ENCODE peak calls at places on chromosome X, in seven cellular contexts. One of them, this sample, is unnamed.

GRCh38 chrX:153944800-153945150 is 332 bp upstream of the RENBP start:
- DNase-seq in Peyer's patch: no peak
- DNase-seq in Kasumi-1: no peak
- DNase-seq in heart left ventricle: no peak
- DNase-seq in GM04503: no peak
- DNase-seq in heart right ventricle: no peak
- DNase-seq in MCF 10A: no peak
- DNase-seq in this sample: no peak

GRCh38 chrX:103310592-103311400 is at the start of gene BEX2:
- DNase-seq in Peyer's patch: peak; percentile 88
- DNase-seq in MCF 10A: no peak
- DNase-seq in Kasumi-1: no peak
- DNase-seq in heart left ventricle: no peak
- DNase-seq in GM04503: no peak
- DNase-seq in heart right ventricle: peak; percentile 25
- DNase-seq in this sample: no peak

GRCh38 chrX:129618997-129619396 is 35.8 kb downstream of the APLN start:
- DNase-seq in Peyer's patch: no peak
- DNase-seq in heart left ventricle: peak; percentile 45
- DNase-seq in heart right ventricle: no peak
- DNase-seq in Kasumi-1: no peak
- DNase-seq in GM04503: no peak
- DNase-seq in MCF 10A: no peak
- DNase-seq in this sample: no peak

GRCh38 chrX:151359931-151360871 is 36.8 kb upstream of the VMA21 start:
- DNase-seq in Peyer's patch: no peak
- DNase-seq in heart left ventricle: no peak
- DNase-seq in Kasumi-1: peak; percentile 28
- DNase-seq in heart right ventricle: peak; percentile 30
- DNase-seq in MCF 10A: peak; percentile 39
- DNase-seq in GM04503: no peak
- DNase-seq in this sample: peak; percentile 37

GRCh38 chrX:12989456-12989855 is 14.5 kb downstream of the TMSB4X start:
- DNase-seq in Peyer's patch: no peak
- DNase-seq in heart left ventricle: no peak
- DNase-seq in Kasumi-1: no peak
- DNase-seq in GM04503: no peak
- DNase-seq in MCF 10A: no peak
- DNase-seq in heart right ventricle: no peak
- DNase-seq in this sample: no peak

GRCh38 chrX:42290608-42291007 is 367.3 kb upstream of the CASK start:
- DNase-seq in MCF 10A: peak; percentile 31
- DNase-seq in Kasumi-1: peak; percentile 40
- DNase-seq in heart left ventricle: no peak
- DNase-seq in GM04503: no peak
- DNase-seq in heart right ventricle: no peak
- DNase-seq in Peyer's patch: no peak
- DNase-seq in this sample: peak; percentile 53

GRCh38 chrX:12434493-12434892 is 296.2 kb downstream of the FRMPD4 start:
- DNase-seq in GM04503: no peak
- DNase-seq in heart right ventricle: no peak
- DNase-seq in MCF 10A: no peak
- DNase-seq in Kasumi-1: no peak
- DNase-seq in heart left ventricle: no peak
- DNase-seq in Peyer's patch: no peak
- DNase-seq in this sample: no peak

GRCh38 chrX:131262738-131263679 is 26.1 kb downstream of the IGSF1 start:
- DNase-seq in heart right ventricle: peak; percentile 7
- DNase-seq in Kasumi-1: peak; percentile 39
- DNase-seq in Peyer's patch: no peak
- DNase-seq in GM04503: no peak
- DNase-seq in heart left ventricle: no peak
- DNase-seq in MCF 10A: peak; percentile 52
- DNase-seq in this sample: peak; percentile 41

GRCh38 chrX:20431486-20431885 is 164.8 kb upstream of the RPS6KA3 start:
- DNase-seq in heart left ventricle: no peak
- DNase-seq in Kasumi-1: no peak
- DNase-seq in GM04503: no peak
- DNase-seq in Peyer's patch: no peak
- DNase-seq in heart right ventricle: no peak
- DNase-seq in MCF 10A: no peak
- DNase-seq in this sample: no peak

GRCh38 chrX:57930051-57930450 is 19.8 kb upstream of the ZXDA start:
- DNase-seq in heart right ventricle: no peak
- DNase-seq in MCF 10A: no peak
- DNase-seq in heart left ventricle: no peak
- DNase-seq in GM04503: no peak
- DNase-seq in Peyer's patch: no peak
- DNase-seq in Kasumi-1: no peak
- DNase-seq in this sample: no peak

GRCh38 chrX:114924846-114925245 is 92.6 kb downstream of the IL13RA2 start:
- DNase-seq in Kasumi-1: no peak
- DNase-seq in GM04503: peak; percentile 2
- DNase-seq in Peyer's patch: no peak
- DNase-seq in heart right ventricle: no peak
- DNase-seq in MCF 10A: no peak
- DNase-seq in heart left ventricle: no peak
- DNase-seq in this sample: no peak

GRCh38 chrX:134294548-134294947 is 57.6 kb downstream of the CCDC160 start:
- DNase-seq in heart left ventricle: no peak
- DNase-seq in MCF 10A: peak; percentile 13
- DNase-seq in Kasumi-1: peak; percentile 1
- DNase-seq in GM04503: no peak
- DNase-seq in Peyer's patch: no peak
- DNase-seq in heart right ventricle: no peak
- DNase-seq in this sample: no peak

GRCh38 chrX:86148024-86148511 is at the start of gene DACH2:
- DNase-seq in MCF 10A: no peak
- DNase-seq in Peyer's patch: peak; percentile 23
- DNase-seq in heart right ventricle: peak; percentile 68
- DNase-seq in Kasumi-1: no peak
- DNase-seq in GM04503: no peak
- DNase-seq in heart left ventricle: peak; percentile 74
- DNase-seq in this sample: peak; percentile 68

GRCh38 chrX:16185725-16186136 is 18.4 kb downstream of the MAGEB17 start:
- DNase-seq in heart left ventricle: no peak
- DNase-seq in MCF 10A: peak; percentile 65
- DNase-seq in Peyer's patch: no peak
- DNase-seq in Kasumi-1: no peak
- DNase-seq in GM04503: peak; percentile 75
- DNase-seq in heart right ventricle: no peak
- DNase-seq in this sample: peak; percentile 2

GRCh38 chrX:56569378-56570061 is 6.1 kb downstream of the UBQLN2 start:
- DNase-seq in Kasumi-1: no peak
- DNase-seq in heart right ventricle: no peak
- DNase-seq in MCF 10A: no peak
- DNase-seq in Peyer's patch: no peak
- DNase-seq in GM04503: no peak
- DNase-seq in heart left ventricle: no peak
- DNase-seq in this sample: peak; percentile 65

GRCh38 chrX:115494133-115494532 is 66.8 kb upstream of the PLS3 start:
- DNase-seq in GM04503: no peak
- DNase-seq in MCF 10A: no peak
- DNase-seq in heart right ventricle: no peak
- DNase-seq in Kasumi-1: no peak
- DNase-seq in Peyer's patch: no peak
- DNase-seq in heart left ventricle: no peak
- DNase-seq in this sample: no peak

GRCh38 chrX:69603566-69604194 is 12.2 kb upstream of the EDA start:
- DNase-seq in heart right ventricle: no peak
- DNase-seq in MCF 10A: peak; percentile 51
- DNase-seq in Peyer's patch: no peak
- DNase-seq in heart left ventricle: no peak
- DNase-seq in Kasumi-1: no peak
- DNase-seq in GM04503: no peak
- DNase-seq in this sample: no peak

GRCh38 chrX:127129510-127129909 is 310.0 kb downstream of the PRR32 start:
- DNase-seq in MCF 10A: peak; percentile 43
- DNase-seq in Peyer's patch: no peak
- DNase-seq in heart right ventricle: no peak
- DNase-seq in heart left ventricle: no peak
- DNase-seq in GM04503: no peak
- DNase-seq in Kasumi-1: no peak
- DNase-seq in this sample: no peak

GRCh38 chrX:32673193-32673592 is 538.2 kb downstream of the DMD start:
- DNase-seq in heart left ventricle: no peak
- DNase-seq in GM04503: no peak
- DNase-seq in Kasumi-1: peak; percentile 37
- DNase-seq in Peyer's patch: no peak
- DNase-seq in MCF 10A: peak; percentile 28
- DNase-seq in heart right ventricle: no peak
- DNase-seq in this sample: peak; percentile 29

GRCh38 chrX:70247252-70247651 is 12.8 kb downstream of the P2RY4 start:
- DNase-seq in heart right ventricle: no peak
- DNase-seq in Peyer's patch: no peak
- DNase-seq in GM04503: no peak
- DNase-seq in MCF 10A: no peak
- DNase-seq in Kasumi-1: no peak
- DNase-seq in heart left ventricle: no peak
- DNase-seq in this sample: no peak

GRCh38 chrX:41720125-41720780 is 3.7 kb upstream of the GPR82 start:
- DNase-seq in MCF 10A: no peak
- DNase-seq in GM04503: no peak
- DNase-seq in Kasumi-1: peak; percentile 10
- DNase-seq in Peyer's patch: peak; percentile 73
- DNase-seq in heart right ventricle: no peak
- DNase-seq in heart left ventricle: no peak
- DNase-seq in this sample: peak; percentile 58

GRCh38 chrX:147405764-147406163 is 506.0 kb upstream of the FMR1 start:
- DNase-seq in Kasumi-1: no peak
- DNase-seq in MCF 10A: no peak
- DNase-seq in heart left ventricle: no peak
- DNase-seq in heart right ventricle: no peak
- DNase-seq in GM04503: no peak
- DNase-seq in Peyer's patch: no peak
- DNase-seq in this sample: no peak

GRCh38 chrX:133786382-133786781 is 199.0 kb downstream of the GPC3 start:
- DNase-seq in MCF 10A: no peak
- DNase-seq in Peyer's patch: no peak
- DNase-seq in GM04503: no peak
- DNase-seq in Kasumi-1: no peak
- DNase-seq in heart right ventricle: no peak
- DNase-seq in heart left ventricle: no peak
- DNase-seq in this sample: peak; percentile 16

GRCh38 chrX:129823115-129823514 is 20.6 kb downstream of the ZDHHC9 start:
- DNase-seq in MCF 10A: peak; percentile 63
- DNase-seq in Peyer's patch: peak; percentile 61
- DNase-seq in heart left ventricle: no peak
- DNase-seq in heart right ventricle: no peak
- DNase-seq in Kasumi-1: peak; percentile 62
- DNase-seq in GM04503: no peak
- DNase-seq in this sample: peak; percentile 77

GRCh38 chrX:26778320-26778888 is 562.4 kb downstream of the MAGEB5 start:
- DNase-seq in Peyer's patch: no peak
- DNase-seq in GM04503: no peak
- DNase-seq in heart right ventricle: no peak
- DNase-seq in Kasumi-1: no peak
- DNase-seq in heart left ventricle: no peak
- DNase-seq in MCF 10A: peak; percentile 23
- DNase-seq in this sample: peak; percentile 38

GRCh38 chrX:104679175-104679574 is 113.2 kb downstream of the IL1RAPL2 start:
- DNase-seq in heart left ventricle: no peak
- DNase-seq in Kasumi-1: no peak
- DNase-seq in MCF 10A: no peak
- DNase-seq in heart right ventricle: no peak
- DNase-seq in GM04503: no peak
- DNase-seq in Peyer's patch: no peak
- DNase-seq in this sample: peak; percentile 25

GRCh38 chrX:134936542-134936941 is 54.2 kb upstream of the SMIM10 start:
- DNase-seq in GM04503: peak; percentile 33
- DNase-seq in Peyer's patch: no peak
- DNase-seq in heart right ventricle: no peak
- DNase-seq in Kasumi-1: no peak
- DNase-seq in heart left ventricle: no peak
- DNase-seq in MCF 10A: no peak
- DNase-seq in this sample: no peak

GRCh38 chrX:100745205-100745604 is 13.3 kb upstream of the SYTL4 start:
- DNase-seq in heart left ventricle: no peak
- DNase-seq in MCF 10A: no peak
- DNase-seq in GM04503: no peak
- DNase-seq in Peyer's patch: no peak
- DNase-seq in heart right ventricle: no peak
- DNase-seq in Kasumi-1: no peak
- DNase-seq in this sample: no peak

GRCh38 chrX:149825424-149825823 is 43.7 kb downstream of the MAGEA9 start:
- DNase-seq in GM04503: no peak
- DNase-seq in heart left ventricle: no peak
- DNase-seq in Peyer's patch: no peak
- DNase-seq in Kasumi-1: peak; percentile 16
- DNase-seq in heart right ventricle: peak; percentile 18
- DNase-seq in MCF 10A: peak; percentile 40
- DNase-seq in this sample: peak; percentile 33

GRCh38 chrX:153763298-153763932 is 634 bp upstream of the PLXNB3 start:
- DNase-seq in MCF 10A: no peak
- DNase-seq in GM04503: no peak
- DNase-seq in Kasumi-1: no peak
- DNase-seq in heart left ventricle: no peak
- DNase-seq in Peyer's patch: no peak
- DNase-seq in heart right ventricle: peak; percentile 2
- DNase-seq in this sample: no peak